ENCODE peak calls at places on chromosome X, in eight cellular contexts. V, L, C, E, S, A, G and B are unnamed samples.

GRCh38 chrX:104253567-104254441 is 929 bp downstream of the ESX1 start:
- DNase-seq in G (no peak), C (no peak), V (no peak), L (no peak), S (peak; percentile 2), E (peak; percentile 43), A (peak; percentile 65), B (no peak)

GRCh38 chrX:17923546-17923945 is 62.4 kb upstream of the RAI2 start:
- DNase-seq in E (no peak), L (no peak), A (no peak), C (no peak), S (no peak), V (no peak), G (no peak), B (no peak)

GRCh38 chrX:13418126-13419091 is 98.6 kb upstream of the ATXN3L start:
- DNase-seq in L (no peak), G (no peak), E (no peak), S (peak; percentile 42), V (no peak), A (no peak), C (no peak), B (no peak)

GRCh38 chrX:132094169-132094568 is 33.7 kb downstream of the FRMD7 start:
- DNase-seq in A (no peak), L (no peak), S (peak; percentile 29), V (no peak), C (no peak), E (no peak), G (no peak), B (no peak)

GRCh38 chrX:19566359-19567141 is 51.2 kb upstream of the MAP3K15 start:
- DNase-seq in E (no peak), V (no peak), L (peak; percentile 27), G (no peak), A (no peak), C (no peak), S (peak; percentile 84), B (no peak)

GRCh38 chrX:53050841-53051240 is 2.3 kb downstream of the GPR173 start:
- DNase-seq in V (no peak), L (no peak), A (no peak), C (no peak), S (peak; percentile 16), G (no peak), E (no peak), B (no peak)

GRCh38 chrX:17654116-17654515 is 83.2 kb upstream of the SCML1 start:
- DNase-seq in G (no peak), V (no peak), E (no peak), C (no peak), L (no peak), A (no peak), S (no peak), B (no peak)

GRCh38 chrX:142084611-142085010 is 120.5 kb downstream of the MAGEC2 start:
- DNase-seq in S (peak; percentile 0), E (no peak), V (no peak), L (no peak), G (no peak), A (no peak), C (no peak), B (no peak)

GRCh38 chrX:115952417-115953092 is 218.0 kb upstream of the AGTR2 start:
- DNase-seq in E (peak; percentile 42), C (no peak), G (peak; percentile 82), L (no peak), V (no peak), A (peak; percentile 51), S (no peak), B (no peak)
- TF ChIP-seq CTCF in E (peak; percentile 50), C (no peak), G (peak; percentile 66), L (no peak), V (no peak), A (no peak), S (no peak), B (no peak)

DNA sequence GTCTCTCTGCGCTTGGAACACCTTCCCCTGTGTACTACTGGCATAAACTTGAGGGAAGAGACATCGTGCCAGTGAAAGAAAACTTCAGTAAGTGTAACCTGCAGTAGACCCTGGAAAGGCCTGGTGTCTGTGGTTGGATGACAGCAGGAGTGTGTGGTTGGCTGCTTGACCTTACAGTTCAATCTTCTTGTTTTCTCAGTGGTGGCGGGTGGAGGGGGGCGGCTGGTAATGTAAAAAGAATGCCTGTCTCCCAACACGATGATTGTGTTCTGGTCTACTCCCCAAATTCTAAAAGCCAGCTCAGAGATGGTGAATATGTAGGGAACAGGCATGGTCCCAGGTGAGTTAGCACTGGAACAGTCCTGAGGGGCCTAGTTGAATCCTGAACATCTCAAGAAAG is 18.6 kb downstream of the PSMD10 start:
- DNase-seq in S (no peak), V (no peak), C (no peak), E (no peak), A (no peak), G (no peak), L (peak; percentile 16), B (no peak)
- TF ChIP-seq CTCF in S (no peak), V (no peak), C (no peak), E (no peak), A (no peak), G (no peak), L (no peak), B (no peak)

GRCh38 chrX:78708171-78708570 is 39.3 kb upstream of the LPAR4 start:
- DNase-seq in E (peak; percentile 46), C (no peak), G (peak; percentile 11), V (no peak), A (no peak), S (peak; percentile 63), L (no peak), B (no peak)
- TF ChIP-seq CTCF in E (peak; percentile 61), C (no peak), G (peak; percentile 32), V (peak; percentile 54), A (no peak), S (peak; percentile 63), L (peak; percentile 65), B (peak; percentile 57)

DNA sequence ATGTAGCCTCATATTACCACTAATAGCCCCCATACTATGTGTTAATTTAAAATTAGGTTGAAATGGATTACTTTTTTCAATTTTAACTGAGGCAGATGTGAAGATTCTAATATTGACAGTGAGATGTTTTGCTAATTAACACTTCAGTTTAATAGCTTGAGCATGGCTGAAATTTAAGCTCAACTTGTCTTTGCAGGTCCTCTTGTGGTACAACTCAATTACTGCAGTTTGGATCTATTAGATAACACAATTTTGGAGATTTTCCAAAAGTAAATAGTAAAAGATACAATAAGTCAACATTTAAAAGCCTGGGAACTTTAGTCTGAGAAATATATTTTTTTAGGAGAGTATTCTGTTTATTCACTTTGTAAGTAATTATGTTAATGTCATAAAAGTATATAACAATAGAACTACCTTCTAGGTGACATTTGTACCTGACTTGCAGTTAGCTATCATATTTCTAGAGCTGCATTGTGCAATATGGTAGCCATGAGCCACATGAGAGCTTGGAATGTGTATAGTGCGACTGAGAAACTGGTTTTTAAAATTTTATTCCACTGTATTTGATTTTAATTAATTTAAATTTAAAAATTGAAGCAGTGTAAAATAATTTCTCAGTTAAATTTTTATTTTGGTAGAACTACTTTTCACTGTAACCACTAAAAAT is 73.1 kb upstream of the FMR1 start:
- DNase-seq in S (no peak), V (peak; percentile 23), C (no peak), G (no peak), L (no peak), E (no peak), A (no peak), B (no peak)
- TF ChIP-seq CTCF in S (no peak), V (peak; percentile 53), C (no peak), G (peak; percentile 22), L (no peak), E (peak; percentile 71), A (peak; percentile 10), B (peak; percentile 68)